ENCODE peak calls at places on chromosomes 6 and 20, in ten cellular contexts. One of them, this sample, is unnamed.

GRCh38 chr20:47774081-47774777 is 11.1 kb downstream of the SULF2 start:
- DNase-seq in mucosa of gallbladder: peak
- DNase-seq in psoas muscle: no peak
- DNase-seq in M059J: no peak
- DNase-seq in GM12891: no peak
- DNase-seq in HT-29: no peak
- DNase-seq in HEK293T: no peak
- DNase-seq in fibroblast of lung: no peak
- DNase-seq in foreskin keratinocyte: no peak
- DNase-seq in posterior cingulate gyrus: no peak
- DNase-seq in this sample: no peak

GRCh38 chr6:117986401-117986800 is 79.3 kb downstream of the SLC35F1 start:
- DNase-seq in M059J: no peak
- DNase-seq in GM12891: no peak
- DNase-seq in psoas muscle: no peak
- DNase-seq in posterior cingulate gyrus: no peak
- DNase-seq in foreskin keratinocyte: no peak
- DNase-seq in fibroblast of lung: no peak
- DNase-seq in mucosa of gallbladder: no peak
- DNase-seq in HT-29: no peak
- DNase-seq in HEK293T: no peak
- DNase-seq in this sample: no peak

GRCh38 chr6:157055863-157056262 is 267.5 kb downstream of the TMEM242 start:
- DNase-seq in posterior cingulate gyrus: no peak
- DNase-seq in psoas muscle: no peak
- DNase-seq in HEK293T: no peak
- DNase-seq in foreskin keratinocyte: no peak
- DNase-seq in mucosa of gallbladder: no peak
- DNase-seq in fibroblast of lung: no peak
- DNase-seq in GM12891: no peak
- DNase-seq in M059J: no peak
- DNase-seq in HT-29: no peak
- DNase-seq in this sample: no peak

GRCh38 chr20:23601715-23602114 is 4.0 kb downstream of the CST9 start:
- DNase-seq in fibroblast of lung: no peak
- DNase-seq in HT-29: no peak
- DNase-seq in HEK293T: no peak
- DNase-seq in M059J: no peak
- DNase-seq in mucosa of gallbladder: no peak
- DNase-seq in GM12891: no peak
- DNase-seq in posterior cingulate gyrus: no peak
- DNase-seq in psoas muscle: no peak
- DNase-seq in foreskin keratinocyte: no peak
- DNase-seq in this sample: no peak

GRCh38 chr6:156720739-156721714 is 56.2 kb upstream of the ARID1B start:
- DNase-seq in HT-29: peak
- DNase-seq in psoas muscle: no peak
- DNase-seq in GM12891: no peak
- DNase-seq in mucosa of gallbladder: peak
- DNase-seq in posterior cingulate gyrus: no peak
- DNase-seq in HEK293T: no peak
- DNase-seq in M059J: no peak
- DNase-seq in foreskin keratinocyte: peak
- DNase-seq in fibroblast of lung: no peak
- DNase-seq in this sample: no peak

GRCh38 chr6:157392927-157393666 is 12.1 kb downstream of the ZDHHC14 start:
- DNase-seq in GM12891: no peak
- DNase-seq in M059J: no peak
- DNase-seq in fibroblast of lung: no peak
- DNase-seq in psoas muscle: no peak
- DNase-seq in HEK293T: no peak
- DNase-seq in HT-29: no peak
- DNase-seq in posterior cingulate gyrus: no peak
- DNase-seq in foreskin keratinocyte: no peak
- DNase-seq in mucosa of gallbladder: no peak
- DNase-seq in this sample: no peak

GRCh38 chr20:62201173-62202082 is 18.6 kb downstream of the MTG2 start:
- DNase-seq in HEK293T: no peak
- DNase-seq in GM12891: peak
- DNase-seq in posterior cingulate gyrus: peak
- DNase-seq in psoas muscle: peak
- DNase-seq in M059J: no peak
- DNase-seq in foreskin keratinocyte: no peak
- DNase-seq in HT-29: no peak
- DNase-seq in mucosa of gallbladder: no peak
- DNase-seq in fibroblast of lung: no peak
- DNase-seq in this sample: no peak

GRCh38 chr6:169895000-169895759 is 143.8 kb downstream of the ERMARD start:
- DNase-seq in foreskin keratinocyte: no peak
- DNase-seq in posterior cingulate gyrus: no peak
- DNase-seq in GM12891: no peak
- DNase-seq in M059J: no peak
- DNase-seq in HEK293T: no peak
- DNase-seq in HT-29: no peak
- DNase-seq in psoas muscle: no peak
- DNase-seq in mucosa of gallbladder: no peak
- DNase-seq in fibroblast of lung: no peak
- DNase-seq in this sample: no peak

GRCh38 chr6:157063176-157063934 is 260.0 kb downstream of the TMEM242 start:
- DNase-seq in HT-29: peak
- DNase-seq in mucosa of gallbladder: no peak
- DNase-seq in psoas muscle: no peak
- DNase-seq in posterior cingulate gyrus: no peak
- DNase-seq in foreskin keratinocyte: peak
- DNase-seq in GM12891: no peak
- DNase-seq in M059J: no peak
- DNase-seq in fibroblast of lung: no peak
- DNase-seq in HEK293T: no peak
- DNase-seq in this sample: no peak

GRCh38 chr20:32474967-32475819 is 109.9 kb downstream of the NOL4L start:
- DNase-seq in HT-29: peak
- DNase-seq in fibroblast of lung: peak
- DNase-seq in psoas muscle: peak
- DNase-seq in M059J: peak
- DNase-seq in HEK293T: no peak
- DNase-seq in foreskin keratinocyte: no peak
- DNase-seq in mucosa of gallbladder: peak
- DNase-seq in posterior cingulate gyrus: no peak
- DNase-seq in GM12891: peak
- DNase-seq in this sample: no peak

GRCh38 chr20:61895016-61895415 is 170.7 kb downstream of the TAF4 start:
- DNase-seq in GM12891: no peak
- DNase-seq in HEK293T: no peak
- DNase-seq in HT-29: no peak
- DNase-seq in foreskin keratinocyte: no peak
- DNase-seq in posterior cingulate gyrus: no peak
- DNase-seq in M059J: peak
- DNase-seq in psoas muscle: peak
- DNase-seq in fibroblast of lung: no peak
- DNase-seq in mucosa of gallbladder: no peak
- DNase-seq in this sample: no peak

GRCh38 chr20:5871720-5872410 is 78.5 kb downstream of the TRMT6 start:
- DNase-seq in mucosa of gallbladder: no peak
- DNase-seq in foreskin keratinocyte: no peak
- DNase-seq in fibroblast of lung: no peak
- DNase-seq in posterior cingulate gyrus: no peak
- DNase-seq in HT-29: no peak
- DNase-seq in GM12891: no peak
- DNase-seq in M059J: no peak
- DNase-seq in psoas muscle: no peak
- DNase-seq in HEK293T: no peak
- DNase-seq in this sample: no peak

GRCh38 chr6:32940656-32941411 is at the start of gene HLA-DMB:
- DNase-seq in GM12891: peak
- DNase-seq in psoas muscle: no peak
- DNase-seq in foreskin keratinocyte: no peak
- DNase-seq in M059J: peak
- DNase-seq in fibroblast of lung: peak
- DNase-seq in mucosa of gallbladder: peak
- DNase-seq in posterior cingulate gyrus: no peak
- DNase-seq in HEK293T: peak
- DNase-seq in HT-29: peak
- DNase-seq in this sample: peak

GRCh38 chr20:33444797-33445560 is 1.4 kb upstream of the SNTA1 start:
- DNase-seq in M059J: peak
- DNase-seq in fibroblast of lung: peak
- DNase-seq in GM12891: no peak
- DNase-seq in psoas muscle: no peak
- DNase-seq in HT-29: peak
- DNase-seq in HEK293T: no peak
- DNase-seq in foreskin keratinocyte: peak
- DNase-seq in posterior cingulate gyrus: no peak
- DNase-seq in mucosa of gallbladder: no peak
- DNase-seq in this sample: peak

GRCh38 chr20:52789716-52790115 is 182.4 kb upstream of the TSHZ2 start:
- DNase-seq in GM12891: no peak
- DNase-seq in psoas muscle: no peak
- DNase-seq in M059J: peak
- DNase-seq in foreskin keratinocyte: no peak
- DNase-seq in HT-29: no peak
- DNase-seq in fibroblast of lung: no peak
- DNase-seq in posterior cingulate gyrus: no peak
- DNase-seq in HEK293T: no peak
- DNase-seq in mucosa of gallbladder: no peak
- DNase-seq in this sample: no peak

GRCh38 chr6:24991748-24992467 is 56.1 kb upstream of the RIPOR2 start:
- DNase-seq in posterior cingulate gyrus: no peak
- DNase-seq in HT-29: peak
- DNase-seq in M059J: peak
- DNase-seq in mucosa of gallbladder: peak
- DNase-seq in HEK293T: peak
- DNase-seq in foreskin keratinocyte: no peak
- DNase-seq in fibroblast of lung: peak
- DNase-seq in GM12891: peak
- DNase-seq in psoas muscle: peak
- DNase-seq in this sample: peak

GRCh38 chr20:45370571-45371204 is 7.4 kb downstream of the TP53TG5 start:
- DNase-seq in posterior cingulate gyrus: no peak
- DNase-seq in psoas muscle: no peak
- DNase-seq in mucosa of gallbladder: no peak
- DNase-seq in HEK293T: no peak
- DNase-seq in foreskin keratinocyte: no peak
- DNase-seq in HT-29: no peak
- DNase-seq in GM12891: no peak
- DNase-seq in fibroblast of lung: no peak
- DNase-seq in M059J: no peak
- DNase-seq in this sample: no peak

GRCh38 chr6:47481806-47482205 is 4.2 kb downstream of the CD2AP start:
- DNase-seq in psoas muscle: no peak
- DNase-seq in fibroblast of lung: no peak
- DNase-seq in HT-29: no peak
- DNase-seq in M059J: no peak
- DNase-seq in HEK293T: no peak
- DNase-seq in foreskin keratinocyte: peak
- DNase-seq in posterior cingulate gyrus: no peak
- DNase-seq in mucosa of gallbladder: no peak
- DNase-seq in GM12891: no peak
- DNase-seq in this sample: no peak

GRCh38 chr20:38434310-38434741 is 802 bp downstream of the SNHG17 start:
- DNase-seq in posterior cingulate gyrus: no peak
- DNase-seq in M059J: no peak
- DNase-seq in psoas muscle: no peak
- DNase-seq in HEK293T: no peak
- DNase-seq in fibroblast of lung: peak
- DNase-seq in HT-29: peak
- DNase-seq in GM12891: no peak
- DNase-seq in mucosa of gallbladder: no peak
- DNase-seq in foreskin keratinocyte: no peak
- DNase-seq in this sample: no peak

This sample was measured in DMS153.